ENCODE peak calls at places on chromosomes 6 and 20, in four cellular contexts. One of them, this sample, is unnamed.

GRCh38 chr6:138979365-138979764 is 8.7 kb downstream of the REPS1 start:
- DNase-seq in heart right ventricle: no peak
- DNase-seq in mammary epithelial cell: no peak
- DNase-seq in NT2/D1: no peak
- DNase-seq in this sample: no peak

GRCh38 chr20:44745560-44746366 is at the start of gene KCNK15:
- DNase-seq in heart right ventricle: peak; percentile 50
- DNase-seq in mammary epithelial cell: peak; percentile 35
- DNase-seq in NT2/D1: no peak
- DNase-seq in this sample: no peak

GRCh38 chr6:9307187-9307586 is 871.8 kb upstream of the SLC35B3 start:
- DNase-seq in heart right ventricle: no peak
- DNase-seq in mammary epithelial cell: no peak
- DNase-seq in NT2/D1: no peak
- DNase-seq in this sample: no peak

GRCh38 chr20:10079964-10080363 is 45.2 kb downstream of the ANKEF1 start:
- DNase-seq in heart right ventricle: no peak
- DNase-seq in mammary epithelial cell: peak; percentile 96
- DNase-seq in NT2/D1: no peak
- DNase-seq in this sample: peak; percentile 97

GRCh38 chr20:49615401-49616153 is 47.6 kb upstream of the PTGIS start:
- DNase-seq in heart right ventricle: peak; percentile 81
- DNase-seq in mammary epithelial cell: no peak
- DNase-seq in NT2/D1: no peak
- DNase-seq in this sample: no peak

GRCh38 chr6:43900560-43901329 is 130.7 kb downstream of the VEGFA start:
- DNase-seq in heart right ventricle: no peak
- DNase-seq in mammary epithelial cell: no peak
- DNase-seq in NT2/D1: no peak
- DNase-seq in this sample: no peak

GRCh38 chr6:4518506-4518905 is 257.7 kb upstream of the CDYL start:
- DNase-seq in heart right ventricle: no peak
- DNase-seq in mammary epithelial cell: peak; percentile 10
- DNase-seq in NT2/D1: no peak
- DNase-seq in this sample: no peak

GRCh38 chr6:90472716-90473115 is 114.2 kb downstream of the MAP3K7 start:
- DNase-seq in heart right ventricle: no peak
- DNase-seq in mammary epithelial cell: no peak
- DNase-seq in NT2/D1: no peak
- DNase-seq in this sample: no peak

GRCh38 chr6:113375950-113376846 is 480.9 kb upstream of the MARCKS start:
- DNase-seq in heart right ventricle: no peak
- DNase-seq in mammary epithelial cell: peak; percentile 51
- DNase-seq in NT2/D1: no peak
- DNase-seq in this sample: no peak

GRCh38 chr6:118903134-118903533 is 9.2 kb downstream of the ASF1A start:
- DNase-seq in heart right ventricle: no peak
- DNase-seq in mammary epithelial cell: no peak
- DNase-seq in NT2/D1: no peak
- DNase-seq in this sample: no peak

GRCh38 chr6:15461127-15461944 is 201.5 kb downstream of the DTNBP1 start:
- DNase-seq in heart right ventricle: no peak
- DNase-seq in mammary epithelial cell: no peak
- DNase-seq in NT2/D1: no peak
- DNase-seq in this sample: no peak

GRCh38 chr6:74277749-74278148 is 581.7 kb downstream of the CD109 start:
- DNase-seq in heart right ventricle: no peak
- DNase-seq in mammary epithelial cell: peak; percentile 8
- DNase-seq in NT2/D1: no peak
- DNase-seq in this sample: no peak

GRCh38 chr6:39980839-39981580 is 46.7 kb upstream of the MOCS1 start:
- DNase-seq in heart right ventricle: no peak
- DNase-seq in mammary epithelial cell: peak; percentile 31
- DNase-seq in NT2/D1: peak; percentile 39
- DNase-seq in this sample: no peak

GRCh38 chr6:166286831-166287271 is 21.3 kb downstream of the PRR18 start:
- DNase-seq in heart right ventricle: no peak
- DNase-seq in mammary epithelial cell: no peak
- DNase-seq in NT2/D1: no peak
- DNase-seq in this sample: no peak

GRCh38 chr6:125906158-125906998 is 50.2 kb upstream of the HINT3 start:
- DNase-seq in heart right ventricle: peak; percentile 16
- DNase-seq in mammary epithelial cell: no peak
- DNase-seq in NT2/D1: peak; percentile 23
- DNase-seq in this sample: no peak

GRCh38 chr6:23656257-23656731 is 469.7 kb upstream of the NRSN1 start:
- DNase-seq in heart right ventricle: no peak
- DNase-seq in mammary epithelial cell: no peak
- DNase-seq in NT2/D1: no peak
- DNase-seq in this sample: no peak

GRCh38 chr6:4176907-4177306 is 41.5 kb upstream of the ECI2 start:
- DNase-seq in heart right ventricle: no peak
- DNase-seq in mammary epithelial cell: no peak
- DNase-seq in NT2/D1: no peak
- DNase-seq in this sample: no peak

GRCh38 chr6:167951781-167952511 is 45.5 kb upstream of the KIF25 start:
- DNase-seq in heart right ventricle: no peak
- DNase-seq in mammary epithelial cell: peak; percentile 35
- DNase-seq in NT2/D1: no peak
- DNase-seq in this sample: no peak

GRCh38 chr20:8012724-8013123 is 6.8 kb downstream of the TMX4 start:
- DNase-seq in heart right ventricle: no peak
- DNase-seq in mammary epithelial cell: no peak
- DNase-seq in NT2/D1: no peak
- DNase-seq in this sample: no peak

GRCh38 chr20:20076297-20077065 is 24.1 kb downstream of the CFAP61 start:
- DNase-seq in heart right ventricle: no peak
- DNase-seq in mammary epithelial cell: peak; percentile 26
- DNase-seq in NT2/D1: no peak
- DNase-seq in this sample: no peak

GRCh38 chr6:137122612-137123011 is 50.8 kb downstream of the IL22RA2 start:
- DNase-seq in heart right ventricle: no peak
- DNase-seq in mammary epithelial cell: no peak
- DNase-seq in NT2/D1: no peak
- DNase-seq in this sample: no peak

GRCh38 chr6:65191412-65191811 is 515.6 kb downstream of the EYS start:
- DNase-seq in heart right ventricle: no peak
- DNase-seq in mammary epithelial cell: no peak
- DNase-seq in NT2/D1: no peak
- DNase-seq in this sample: no peak

GRCh38 chr6:8859501-8859900 is 424.2 kb upstream of the SLC35B3 start:
- DNase-seq in heart right ventricle: no peak
- DNase-seq in mammary epithelial cell: no peak
- DNase-seq in NT2/D1: no peak
- DNase-seq in this sample: no peak

GRCh38 chr6:159960485-159960884 is 8.4 kb upstream of the IGF2R start:
- DNase-seq in heart right ventricle: no peak
- DNase-seq in mammary epithelial cell: no peak
- DNase-seq in NT2/D1: no peak
- DNase-seq in this sample: no peak

GRCh38 chr20:53608071-53608455 is 14.4 kb upstream of the ZNF217 start:
- DNase-seq in heart right ventricle: no peak
- DNase-seq in mammary epithelial cell: no peak
- DNase-seq in NT2/D1: no peak
- DNase-seq in this sample: no peak
- H3K4me3 ChIP-seq in heart right ventricle: no peak overlapping the region
- H3K4me3 ChIP-seq in mammary epithelial cell: no peak overlapping the region
- H3K4me3 ChIP-seq in NT2/D1: no peak overlapping the region
- H3K4me3 ChIP-seq in this sample: no peak overlapping the region

GRCh38 chr20:56343861-56344381 is 14.9 kb upstream of the FAM210B start:
- DNase-seq in heart right ventricle: peak; percentile 41
- DNase-seq in mammary epithelial cell: peak; percentile 27
- DNase-seq in NT2/D1: peak; percentile 84
- DNase-seq in this sample: no peak
- H3K4me3 ChIP-seq in heart right ventricle: no peak overlapping the region
- H3K4me3 ChIP-seq in mammary epithelial cell: peak overlapping the region; percentile 26
- H3K4me3 ChIP-seq in NT2/D1: peak overlapping the region; percentile 26
- H3K4me3 ChIP-seq in this sample: no peak overlapping the region

GRCh38 chr6:45480697-45481415 is 103.1 kb upstream of the SUPT3H start:
- DNase-seq in heart right ventricle: no peak
- DNase-seq in mammary epithelial cell: no peak
- DNase-seq in NT2/D1: no peak
- DNase-seq in this sample: no peak

GRCh38 chr6:45477278-45477677 is 99.5 kb upstream of the SUPT3H start:
- DNase-seq in heart right ventricle: no peak
- DNase-seq in mammary epithelial cell: peak; percentile 34
- DNase-seq in NT2/D1: no peak
- DNase-seq in this sample: no peak

GRCh38 chr6:45478235-45478634 is 100.5 kb upstream of the SUPT3H start:
- DNase-seq in heart right ventricle: no peak
- DNase-seq in mammary epithelial cell: peak; percentile 74
- DNase-seq in NT2/D1: no peak
- DNase-seq in this sample: no peak

GRCh38 chr6:45477785-45478184 is 100.1 kb upstream of the SUPT3H start:
- DNase-seq in heart right ventricle: no peak
- DNase-seq in mammary epithelial cell: peak; percentile 29
- DNase-seq in NT2/D1: no peak
- DNase-seq in this sample: no peak

GRCh38 chr6:45479834-45480696 is 102.3 kb upstream of the SUPT3H start:
- DNase-seq in heart right ventricle: no peak
- DNase-seq in mammary epithelial cell: peak; percentile 36
- DNase-seq in NT2/D1: no peak
- DNase-seq in this sample: no peak
- H3K4me3 ChIP-seq in heart right ventricle: no peak overlapping the region
- H3K4me3 ChIP-seq in mammary epithelial cell: no peak overlapping the region
- H3K4me3 ChIP-seq in NT2/D1: no peak overlapping the region
- H3K4me3 ChIP-seq in this sample: no peak overlapping the region

GRCh38 chr6:42735976-42736375 is 9.9 kb downstream of the TBCC start:
- DNase-seq in heart right ventricle: no peak
- DNase-seq in mammary epithelial cell: no peak
- DNase-seq in NT2/D1: no peak
- DNase-seq in this sample: no peak
- H3K4me3 ChIP-seq in heart right ventricle: no peak overlapping the region
- H3K4me3 ChIP-seq in mammary epithelial cell: no peak overlapping the region
- H3K4me3 ChIP-seq in NT2/D1: no peak overlapping the region
- H3K4me3 ChIP-seq in this sample: no peak overlapping the region

This sample was measured in keratinocyte.